ENCODE peak calls at places on chromosomes 6 and 20, in nine cellular contexts. F is Ammon's horn, G is AG08396, H is right atrium auricular region, Y is choroid plexus epithelial cell, D is BJ, V is mucosa of gallbladder, B is nephron progenitor cell, L is GM23248. O is an unnamed sample.

GRCh38 chr6:163099621-163100171 is 314.8 kb upstream of the QKI start:
- DNase-seq in H (no peak), B (no peak), L (no peak), G (no peak), Y (no peak), D (no peak), V (no peak), F (peak; percentile 33), O (no peak)

GRCh38 chr20:63318391-63319163 is 25.6 kb downstream of the COL20A1 start:
- DNase-seq in B (no peak), D (no peak), H (no peak), F (no peak), V (no peak), L (no peak), G (no peak), Y (no peak), O (no peak)

GRCh38 chr6:105207524-105208269 is 27.9 kb upstream of the POPDC3 start:
- DNase-seq in G (no peak), H (no peak), B (no peak), L (peak; percentile 66), D (no peak), V (no peak), F (no peak), Y (no peak), O (no peak)

GRCh38 chr20:19924255-19924654 is 92.9 kb upstream of the NAA20 start:
- DNase-seq in H (no peak), G (no peak), V (no peak), L (no peak), B (no peak), F (no peak), D (no peak), Y (no peak), O (no peak)

GRCh38 chr6:18226451-18226850 is 37.9 kb downstream of the DEK start:
- DNase-seq in D (peak; percentile 80), F (no peak), H (no peak), G (peak; percentile 23), Y (peak; percentile 60), V (no peak), L (peak; percentile 76), B (no peak), O (peak; percentile 61)

GRCh38 chr6:150492507-150492906 is 107.2 kb upstream of the PLEKHG1 start:
- DNase-seq in V (no peak), G (no peak), B (no peak), D (no peak), L (no peak), F (no peak), H (no peak), Y (no peak), O (no peak)

GRCh38 chr20:19990911-19991707 is 26.1 kb upstream of the NAA20 start:
- DNase-seq in H (no peak), L (no peak), V (no peak), G (no peak), D (no peak), F (no peak), Y (no peak), B (no peak), O (no peak)

GRCh38 chr20:57856658-57857057 is 146.8 kb upstream of the PMEPA1 start:
- DNase-seq in D (no peak), L (no peak), F (no peak), V (no peak), B (no peak), H (no peak), G (no peak), Y (no peak), O (no peak)

GRCh38 chr6:35013701-35014100 is 124.6 kb downstream of the ANKS1A start:
- DNase-seq in G (no peak), V (no peak), Y (no peak), B (no peak), H (no peak), F (no peak), L (no peak), D (no peak), O (no peak)

GRCh38 chr20:46458891-46459750 is 52.7 kb upstream of the ELMO2 start:
- DNase-seq in L (no peak), F (peak; percentile 49), V (peak; percentile 71), Y (peak; percentile 1), G (peak; percentile 12), H (no peak), B (peak; percentile 80), D (no peak), O (no peak)